ENCODE peak calls at places on chromosomes 4 and X, in five cellular contexts. P is lung, B is astrocyte, F is uterus, W is fibroblast of lung. I is an unnamed sample.
A peak's percentile ranks its signal among the peaks of the same experiment; 100 is the strongest.

GRCh38 chr4:2805712-2806391 is 13.0 kb downstream of the SH3BP2 start:
- DNase-seq in P (peak; percentile 84), F (no peak), B (no peak), W (no peak), I (no peak)

GRCh38 chr4:81743731-81744465 is 272.2 kb upstream of the RASGEF1B start:
- DNase-seq in B (no peak), W (no peak), F (no peak), P (no peak), I (no peak)

GRCh38 chr4:76856183-76856969 is 41.6 kb downstream of the SOWAHB start:
- DNase-seq in W (peak; percentile 71), B (peak; percentile 62), F (no peak), P (no peak), I (peak; percentile 47)

GRCh38 chr4:37430718-37431416 is 186.3 kb downstream of the NWD2 start:
- DNase-seq in W (no peak), P (no peak), F (no peak), B (no peak), I (no peak)

GRCh38 chr4:1183985-1184773 is 11.8 kb upstream of the SPON2 start:
- DNase-seq in P (no peak), F (peak; percentile 15), W (no peak), B (no peak), I (no peak)

GRCh38 chr4:1407657-1408333 is 1.6 kb upstream of the NKX1-1 start:
- DNase-seq in P (no peak), W (no peak), F (no peak), B (no peak), I (no peak)

GRCh38 chrX:27438937-27439336 is 24.2 kb downstream of the PPP4R3C start:
- DNase-seq in B (no peak), W (no peak), F (no peak), P (no peak), I (no peak)

GRCh38 chr4:141609243-141609642 is 27.1 kb upstream of the IL15 start:
- DNase-seq in B (no peak), F (no peak), P (peak; percentile 50), W (no peak), I (peak; percentile 7)

GRCh38 chr4:179307297-179308136 is 1865.3 kb upstream of the AGA start:
- DNase-seq in F (no peak), W (peak; percentile 27), P (no peak), B (peak; percentile 2), I (peak; percentile 3)

GRCh38 chr4:33715996-33716395 is 2528.3 kb downstream of the ARAP2 start:
- DNase-seq in F (no peak), P (no peak), W (peak; percentile 89), B (peak; percentile 90), I (peak; percentile 92)

GRCh38 chr4:21780158-21780557 is 168.4 kb downstream of the KCNIP4 start:
- DNase-seq in F (no peak), P (no peak), B (peak; percentile 57), W (peak; percentile 70), I (no peak)

GRCh38 chr4:111136438-111136837 is 513.6 kb upstream of the PITX2 start:
- DNase-seq in F (no peak), P (no peak), B (peak; percentile 30), W (peak; percentile 46), I (peak; percentile 65)

GRCh38 chr4:37726666-37727065 is 40.5 kb upstream of the RELL1 start:
- DNase-seq in B (peak; percentile 87), W (peak; percentile 90), P (no peak), F (no peak), I (peak; percentile 29)

GRCh38 chrX:154541896-154542722 is 4.5 kb downstream of the G6PD start:
- DNase-seq in F (peak; percentile 88), B (peak; percentile 80), P (peak; percentile 79), W (peak; percentile 88), I (peak; percentile 85)

GRCh38 chrX:15855562-15856256 is 1.1 kb upstream of the AP1S2 start:
- DNase-seq in F (no peak), W (no peak), B (no peak), P (no peak), I (no peak)

GRCh38 chrX:13360146-13360545 is 40.3 kb upstream of the ATXN3L start:
- DNase-seq in F (no peak), B (no peak), W (no peak), P (no peak), I (no peak)

GRCh38 chr4:10853196-10853595 is 168.6 kb upstream of the CLNK start:
- DNase-seq in F (no peak), W (no peak), P (no peak), B (no peak), I (no peak)

GRCh38 chrX:129653985-129654651 is 638 bp downstream of the APLN start:
- DNase-seq in B (no peak), P (no peak), F (peak; percentile 32), W (peak; percentile 29), I (no peak)

GRCh38 chr4:177070533-177070932 is 239.1 kb upstream of the NEIL3 start:
- DNase-seq in P (no peak), F (no peak), B (no peak), W (no peak), I (no peak)

GRCh38 chrX:45711231-45711630 is 510.6 kb upstream of the DIPK2B start:
- DNase-seq in W (peak; percentile 82), F (no peak), B (peak; percentile 75), P (no peak), I (peak; percentile 85)

GRCh38 chr4:573122-573892 is 2.8 kb downstream of the TMEM271 start:
- DNase-seq in P (no peak), B (no peak), F (no peak), W (no peak), I (no peak)

GRCh38 chrX:72392816-72393800 is 87.4 kb upstream of the CITED1 start:
- DNase-seq in B (no peak), W (no peak), F (no peak), P (no peak), I (no peak)

GRCh38 chr4:45453258-45453841 is 670.5 kb downstream of the GABRG1 start:
- DNase-seq in B (peak; percentile 0), P (no peak), F (no peak), W (peak; percentile 3), I (peak; percentile 1)

GRCh38 chrX:34656842-34657780 is at the start of gene TMEM47:
- DNase-seq in F (peak; percentile 77), P (peak; percentile 38), B (peak; percentile 44), W (peak; percentile 72), I (peak; percentile 83)

GRCh38 chrX:34654939-34655338 is 2.1 kb downstream of the TMEM47 start:
- DNase-seq in P (no peak), W (peak; percentile 20), B (no peak), F (no peak), I (peak; percentile 33)

GRCh38 chrX:34656467-34656841 is 631 bp downstream of the TMEM47 start:
- DNase-seq in W (no peak), F (peak; percentile 22), P (no peak), B (no peak), I (no peak)

GRCh38 chrX:34653811-34654210 is 3.3 kb downstream of the TMEM47 start:
- DNase-seq in W (peak; percentile 29), F (no peak), B (no peak), P (no peak), I (no peak)

GRCh38 chrX:34655496-34656258 is 1.4 kb downstream of the TMEM47 start:
- DNase-seq in P (no peak), W (peak; percentile 62), B (peak; percentile 54), F (peak; percentile 15), I (peak; percentile 39)
- H3K4me3 ChIP-seq in P (peak overlapping the region; percentile 56), W (peak overlapping the region; percentile 91), B (peak overlapping the region; percentile 81), F (peak overlapping the region; percentile 47), I (peak overlapping the region; percentile 80)

GRCh38 chr4:138835833-138836521 is 179.6 kb upstream of the NOCT start:
- DNase-seq in F (no peak), P (no peak), W (peak; percentile 23), B (peak; percentile 18), I (peak; percentile 1)
- TF ChIP-seq CTCF in F (no peak), P (no peak), W (no peak), B (peak; percentile 9), I (no peak)

GRCh38 chr4:86939123-86939522 is 4.3 kb downstream of the AFF1 start:
- DNase-seq in P (no peak), F (no peak), W (no peak), B (no peak), I (no peak)
- H3K4me3 ChIP-seq in P (no peak overlapping the region), F (no peak overlapping the region), W (no peak overlapping the region), B (no peak overlapping the region), I (no peak overlapping the region)

DNA sequence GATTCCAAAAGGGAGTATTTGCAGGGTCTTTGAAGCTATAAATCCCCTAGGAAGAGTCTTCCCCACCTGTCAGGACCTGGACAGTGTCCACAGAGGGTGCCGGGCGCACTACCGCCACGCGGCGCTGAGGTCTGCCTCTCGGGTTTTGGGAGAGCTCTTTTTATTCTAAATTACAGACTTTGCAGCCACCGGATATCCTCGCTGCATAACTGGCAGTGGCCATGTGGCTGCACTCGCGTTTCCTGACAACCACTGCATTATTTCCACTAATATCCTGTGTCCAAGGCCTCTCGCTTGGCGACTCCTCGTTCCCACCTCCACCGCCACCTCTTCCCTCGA is 608 bp upstream of the TMEM131L start:
- DNase-seq in F (no peak), B (no peak), P (peak; percentile 41), W (peak; percentile 59), I (peak; percentile 52)
- TF ChIP-seq CTCF in F (peak; percentile 39), B (peak; percentile 12), P (no peak), W (peak; percentile 38), I (peak; percentile 37)